ENCODE peak calls at places on chromosomes 16 and 17, in eight cellular contexts. One of them, this sample, is unnamed.

GRCh38 chr17:64240741-64241347 is 22.2 kb downstream of the TEX2 start:
- DNase-seq in osteocyte: peak
- DNase-seq in gastrocnemius medialis: no peak
- DNase-seq in bronchial epithelial cell: no peak
- DNase-seq in osteoblast: no peak
- DNase-seq in K562: no peak
- DNase-seq in brain microvascular endothelial cell: peak
- DNase-seq in coronary artery: peak
- DNase-seq in this sample: peak

GRCh38 chr16:57479043-57479421 is 7.3 kb downstream of the DOK4 start:
- DNase-seq in osteocyte: no peak
- DNase-seq in gastrocnemius medialis: no peak
- DNase-seq in bronchial epithelial cell: no peak
- DNase-seq in osteoblast: peak
- DNase-seq in K562: no peak
- DNase-seq in brain microvascular endothelial cell: no peak
- DNase-seq in coronary artery: no peak
- DNase-seq in this sample: no peak

GRCh38 chr16:50396770-50397525 is 28.2 kb upstream of the BRD7 start:
- DNase-seq in osteocyte: peak
- DNase-seq in gastrocnemius medialis: no peak
- DNase-seq in bronchial epithelial cell: peak
- DNase-seq in osteoblast: no peak
- DNase-seq in K562: no peak
- DNase-seq in brain microvascular endothelial cell: peak
- DNase-seq in coronary artery: no peak
- DNase-seq in this sample: peak

GRCh38 chr17:45032150-45032493 is 19.3 kb downstream of the DCAKD start:
- DNase-seq in osteocyte: no peak
- DNase-seq in gastrocnemius medialis: no peak
- DNase-seq in bronchial epithelial cell: no peak
- DNase-seq in osteoblast: peak
- DNase-seq in K562: peak
- DNase-seq in brain microvascular endothelial cell: no peak
- DNase-seq in coronary artery: no peak
- DNase-seq in this sample: no peak

GRCh38 chr17:55444471-55445441 is 23.1 kb upstream of the MMD start:
- DNase-seq in osteocyte: no peak
- DNase-seq in gastrocnemius medialis: no peak
- DNase-seq in bronchial epithelial cell: peak
- DNase-seq in osteoblast: no peak
- DNase-seq in K562: no peak
- DNase-seq in brain microvascular endothelial cell: peak
- DNase-seq in coronary artery: no peak
- DNase-seq in this sample: no peak

GRCh38 chr16:47136101-47136820 is 7.5 kb downstream of the NETO2 start:
- DNase-seq in osteocyte: no peak
- DNase-seq in gastrocnemius medialis: no peak
- DNase-seq in bronchial epithelial cell: peak
- DNase-seq in osteoblast: no peak
- DNase-seq in K562: no peak
- DNase-seq in brain microvascular endothelial cell: peak
- DNase-seq in coronary artery: no peak
- DNase-seq in this sample: peak

GRCh38 chr16:81623365-81624102 is 155.6 kb upstream of the PLCG2 start:
- DNase-seq in osteocyte: no peak
- DNase-seq in gastrocnemius medialis: no peak
- DNase-seq in bronchial epithelial cell: peak
- DNase-seq in osteoblast: no peak
- DNase-seq in K562: peak
- DNase-seq in brain microvascular endothelial cell: no peak
- DNase-seq in coronary artery: no peak
- DNase-seq in this sample: no peak

GRCh38 chr16:77223184-77223583 is 24.0 kb downstream of the SYCE1L start:
- DNase-seq in osteocyte: no peak
- DNase-seq in gastrocnemius medialis: no peak
- DNase-seq in bronchial epithelial cell: no peak
- DNase-seq in osteoblast: no peak
- DNase-seq in K562: peak
- DNase-seq in brain microvascular endothelial cell: no peak
- DNase-seq in coronary artery: no peak
- DNase-seq in this sample: no peak

GRCh38 chr16:88385831-88386815 is 3.4 kb downstream of the ZNF469 start:
- DNase-seq in osteocyte: no peak
- DNase-seq in gastrocnemius medialis: no peak
- DNase-seq in bronchial epithelial cell: no peak
- DNase-seq in osteoblast: peak
- DNase-seq in K562: no peak
- DNase-seq in brain microvascular endothelial cell: no peak
- DNase-seq in coronary artery: no peak
- DNase-seq in this sample: no peak

GRCh38 chr17:5745091-5745820 is 160.9 kb upstream of the NLRP1 start:
- DNase-seq in osteocyte: no peak
- DNase-seq in gastrocnemius medialis: no peak
- DNase-seq in bronchial epithelial cell: no peak
- DNase-seq in osteoblast: no peak
- DNase-seq in K562: no peak
- DNase-seq in brain microvascular endothelial cell: no peak
- DNase-seq in coronary artery: no peak
- DNase-seq in this sample: no peak

GRCh38 chr17:83008526-83008925 is 70.9 kb upstream of the METRNL start:
- DNase-seq in osteocyte: no peak
- DNase-seq in gastrocnemius medialis: no peak
- DNase-seq in bronchial epithelial cell: no peak
- DNase-seq in osteoblast: no peak
- DNase-seq in K562: no peak
- DNase-seq in brain microvascular endothelial cell: no peak
- DNase-seq in coronary artery: peak
- DNase-seq in this sample: no peak

GRCh38 chr17:72778161-72779151 is 314.0 kb downstream of the SLC39A11 start:
- DNase-seq in osteocyte: no peak
- DNase-seq in gastrocnemius medialis: no peak
- DNase-seq in bronchial epithelial cell: no peak
- DNase-seq in osteoblast: no peak
- DNase-seq in K562: no peak
- DNase-seq in brain microvascular endothelial cell: no peak
- DNase-seq in coronary artery: no peak
- DNase-seq in this sample: no peak

GRCh38 chr17:45292696-45293412 is 24.0 kb downstream of the MAP3K14 start:
- DNase-seq in osteocyte: no peak
- DNase-seq in gastrocnemius medialis: no peak
- DNase-seq in bronchial epithelial cell: no peak
- DNase-seq in osteoblast: peak
- DNase-seq in K562: no peak
- DNase-seq in brain microvascular endothelial cell: no peak
- DNase-seq in coronary artery: no peak
- DNase-seq in this sample: no peak

GRCh38 chr17:8725881-8726280 is 18.8 kb downstream of the CCDC42 start:
- DNase-seq in osteocyte: no peak
- DNase-seq in gastrocnemius medialis: no peak
- DNase-seq in bronchial epithelial cell: no peak
- DNase-seq in osteoblast: no peak
- DNase-seq in K562: no peak
- DNase-seq in brain microvascular endothelial cell: no peak
- DNase-seq in coronary artery: no peak
- DNase-seq in this sample: no peak

GRCh38 chr17:80718428-80718827 is 173.8 kb downstream of the RPTOR start:
- DNase-seq in osteocyte: no peak
- DNase-seq in gastrocnemius medialis: no peak
- DNase-seq in bronchial epithelial cell: no peak
- DNase-seq in osteoblast: no peak
- DNase-seq in K562: no peak
- DNase-seq in brain microvascular endothelial cell: no peak
- DNase-seq in coronary artery: no peak
- DNase-seq in this sample: no peak

GRCh38 chr16:77437859-77438258 is 3.0 kb upstream of the ADAMTS18 start:
- DNase-seq in osteocyte: no peak
- DNase-seq in gastrocnemius medialis: no peak
- DNase-seq in bronchial epithelial cell: no peak
- DNase-seq in osteoblast: no peak
- DNase-seq in K562: no peak
- DNase-seq in brain microvascular endothelial cell: peak
- DNase-seq in coronary artery: no peak
- DNase-seq in this sample: no peak

GRCh38 chr16:27449434-27450188 is 47.6 kb downstream of the IL21R start:
- DNase-seq in osteocyte: no peak
- DNase-seq in gastrocnemius medialis: no peak
- DNase-seq in bronchial epithelial cell: no peak
- DNase-seq in osteoblast: peak
- DNase-seq in K562: no peak
- DNase-seq in brain microvascular endothelial cell: no peak
- DNase-seq in coronary artery: no peak
- DNase-seq in this sample: no peak

GRCh38 chr16:10976663-10977062 is 32.3 kb downstream of the CLEC16A start:
- DNase-seq in osteocyte: no peak
- DNase-seq in gastrocnemius medialis: no peak
- DNase-seq in bronchial epithelial cell: no peak
- DNase-seq in osteoblast: no peak
- DNase-seq in K562: no peak
- DNase-seq in brain microvascular endothelial cell: no peak
- DNase-seq in coronary artery: no peak
- DNase-seq in this sample: no peak

DNA sequence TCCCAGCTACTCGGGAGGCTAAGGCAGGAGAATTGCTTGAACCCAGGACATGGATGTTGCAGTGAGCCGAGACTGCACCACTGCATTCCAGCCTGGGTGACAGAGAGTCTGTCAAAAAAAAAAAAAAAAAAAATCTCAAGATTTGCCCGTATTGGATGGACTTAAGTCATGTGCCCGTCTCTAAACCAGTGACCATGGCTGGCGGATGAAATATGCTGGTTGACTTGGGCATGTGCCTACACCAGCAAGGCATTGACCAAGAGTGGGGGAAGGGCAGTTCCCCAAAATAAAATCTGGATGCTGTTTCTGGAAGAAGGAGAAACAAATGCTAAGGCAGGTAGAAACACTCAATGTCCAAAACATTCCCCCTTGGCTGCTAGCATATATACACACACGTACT is 21.5 kb upstream of the COL1A1 start:
- DNase-seq in osteocyte: no peak
- DNase-seq in gastrocnemius medialis: no peak
- DNase-seq in bronchial epithelial cell: no peak
- DNase-seq in osteoblast: no peak
- DNase-seq in K562: no peak
- DNase-seq in brain microvascular endothelial cell: no peak
- DNase-seq in coronary artery: no peak
- DNase-seq in this sample: no peak
- TF ChIP-seq CTCF in osteocyte: no peak
- TF ChIP-seq CTCF in gastrocnemius medialis: no peak
- TF ChIP-seq CTCF in bronchial epithelial cell: no peak
- TF ChIP-seq CTCF in osteoblast: no peak
- TF ChIP-seq CTCF in K562: no peak
- TF ChIP-seq CTCF in brain microvascular endothelial cell: no peak
- TF ChIP-seq CTCF in coronary artery: no peak
- TF ChIP-seq CTCF in this sample: no peak

GRCh38 chr17:12790806-12791148 is 1.5 kb downstream of the ARHGAP44 start:
- DNase-seq in osteocyte: no peak
- DNase-seq in gastrocnemius medialis: no peak
- DNase-seq in bronchial epithelial cell: no peak
- DNase-seq in osteoblast: no peak
- DNase-seq in K562: no peak
- DNase-seq in brain microvascular endothelial cell: no peak
- DNase-seq in coronary artery: no peak
- DNase-seq in this sample: no peak

GRCh38 chr17:12794919-12795517 is 5.7 kb downstream of the ARHGAP44 start:
- DNase-seq in osteocyte: no peak
- DNase-seq in gastrocnemius medialis: no peak
- DNase-seq in bronchial epithelial cell: no peak
- DNase-seq in osteoblast: no peak
- DNase-seq in K562: no peak
- DNase-seq in brain microvascular endothelial cell: no peak
- DNase-seq in coronary artery: no peak
- DNase-seq in this sample: no peak

GRCh38 chr17:12789976-12790805 is 893 bp downstream of the ARHGAP44 start:
- DNase-seq in osteocyte: no peak
- DNase-seq in gastrocnemius medialis: no peak
- DNase-seq in bronchial epithelial cell: peak
- DNase-seq in osteoblast: no peak
- DNase-seq in K562: peak
- DNase-seq in brain microvascular endothelial cell: no peak
- DNase-seq in coronary artery: no peak
- DNase-seq in this sample: peak

DNA sequence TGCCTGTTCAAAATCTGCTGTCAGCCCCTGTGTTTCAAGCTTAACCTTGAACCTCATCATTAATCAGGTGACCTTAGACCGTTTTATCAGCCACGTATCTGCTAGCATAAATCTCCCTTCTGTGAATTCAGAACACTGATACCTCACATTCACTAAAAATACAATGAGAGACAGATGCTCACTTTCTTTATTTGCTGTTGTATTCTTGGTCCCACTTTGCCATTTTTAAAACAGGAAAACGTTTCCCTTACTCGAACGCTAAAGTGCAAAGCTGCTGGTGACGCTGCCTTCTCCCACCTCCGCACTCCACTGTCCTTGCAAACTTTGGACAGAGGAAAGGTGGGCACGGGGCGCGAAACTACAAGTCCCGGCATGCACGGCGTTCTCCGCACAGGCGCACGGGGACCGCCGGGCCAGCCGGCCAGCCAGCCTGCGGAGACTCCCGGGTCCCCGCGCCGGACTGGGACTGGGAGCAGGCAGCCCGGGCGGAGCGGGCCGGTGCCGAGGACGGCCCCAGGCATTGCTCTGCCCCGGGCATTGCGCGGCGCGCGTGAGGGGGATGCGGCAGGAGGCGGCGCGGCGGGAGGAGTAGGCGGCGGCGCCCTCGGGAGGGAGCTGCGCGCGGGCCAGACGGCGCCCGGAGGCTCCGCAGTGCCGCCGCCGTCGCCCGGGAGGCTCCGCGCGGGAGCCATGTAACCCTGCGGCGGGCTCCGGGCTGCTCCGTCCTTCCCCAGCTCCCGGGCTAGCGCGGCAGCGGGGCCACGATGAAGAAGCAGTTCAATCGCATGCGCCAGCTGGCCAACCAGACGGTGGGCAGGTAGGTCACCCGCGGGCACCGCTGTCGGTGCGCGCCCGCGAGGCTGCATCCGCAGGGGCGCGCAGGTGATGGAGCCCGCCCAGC is at the start of gene ARHGAP44:
- DNase-seq in osteocyte: peak
- DNase-seq in gastrocnemius medialis: peak
- DNase-seq in bronchial epithelial cell: peak
- DNase-seq in osteoblast: peak
- DNase-seq in K562: peak
- DNase-seq in brain microvascular endothelial cell: peak
- DNase-seq in coronary artery: peak
- DNase-seq in this sample: peak
- TF ChIP-seq CTCF in osteocyte: no peak
- TF ChIP-seq CTCF in gastrocnemius medialis: no peak
- TF ChIP-seq CTCF in bronchial epithelial cell: no peak
- TF ChIP-seq CTCF in osteoblast: no peak
- TF ChIP-seq CTCF in K562: no peak
- TF ChIP-seq CTCF in brain microvascular endothelial cell: no peak
- TF ChIP-seq CTCF in coronary artery: no peak
- TF ChIP-seq CTCF in this sample: no peak

GRCh38 chr17:56679148-56679766 is 85.8 kb downstream of the NOG start:
- DNase-seq in osteocyte: no peak
- DNase-seq in gastrocnemius medialis: no peak
- DNase-seq in bronchial epithelial cell: peak
- DNase-seq in osteoblast: peak
- DNase-seq in K562: peak
- DNase-seq in brain microvascular endothelial cell: no peak
- DNase-seq in coronary artery: no peak
- DNase-seq in this sample: peak
- TF ChIP-seq CTCF in osteocyte: peak
- TF ChIP-seq CTCF in gastrocnemius medialis: peak
- TF ChIP-seq CTCF in bronchial epithelial cell: peak
- TF ChIP-seq CTCF in osteoblast: peak
- TF ChIP-seq CTCF in K562: peak
- TF ChIP-seq CTCF in brain microvascular endothelial cell: peak
- TF ChIP-seq CTCF in coronary artery: no peak
- TF ChIP-seq CTCF in this sample: peak

GRCh38 chr17:74859439-74860228 is at the start of gene GRIN2C:
- DNase-seq in osteocyte: no peak
- DNase-seq in gastrocnemius medialis: no peak
- DNase-seq in bronchial epithelial cell: no peak
- DNase-seq in osteoblast: no peak
- DNase-seq in K562: peak
- DNase-seq in brain microvascular endothelial cell: no peak
- DNase-seq in coronary artery: no peak
- DNase-seq in this sample: no peak
- TF ChIP-seq CTCF in osteocyte: peak
- TF ChIP-seq CTCF in gastrocnemius medialis: no peak
- TF ChIP-seq CTCF in bronchial epithelial cell: no peak
- TF ChIP-seq CTCF in osteoblast: no peak
- TF ChIP-seq CTCF in K562: no peak
- TF ChIP-seq CTCF in brain microvascular endothelial cell: peak
- TF ChIP-seq CTCF in coronary artery: no peak
- TF ChIP-seq CTCF in this sample: peak